ENCODE peak calls at places on chromosomes 3 and 15, in ten cellular contexts. L is HL-60, G is nephron progenitor cell, E is activated B cell treated with CpG ODN at 0.5 μM for 24 hours, T is suprapubic skin, Y is RWPE2, P is vagina, X is Calu3, H is left ventricle myocardium inferior, Z is upper lobe of right lung. D is an unnamed sample.

GRCh38 chr3:52213901-52214300 is 11.5 kb downstream of the TLR9 start:
- DNase-seq in L (no peak), G (no peak), E (no peak), T (no peak), Y (no peak), P (no peak), X (no peak), H (no peak), Z (no peak), D (no peak)

GRCh38 chr3:187970106-187970505 is 183.9 kb upstream of the LPP start:
- DNase-seq in L (no peak), G (no peak), E (no peak), T (no peak), Y (no peak), P (no peak), X (no peak), H (no peak), Z (no peak), D (no peak)

GRCh38 chr3:134505485-134505884 is 19.6 kb downstream of the CEP63 start:
- DNase-seq in L (no peak), G (no peak), E (no peak), T (no peak), Y (no peak), P (no peak), X (no peak), H (no peak), Z (no peak), D (no peak)

GRCh38 chr3:58575986-58576652 is 1.1 kb downstream of the FAM107A start:
- DNase-seq in L (no peak), G (no peak), E (no peak), T (no peak), Y (no peak), P (no peak), X (no peak), H (no peak), Z (no peak), D (no peak)

GRCh38 chr3:44029100-44029499 is 212.6 kb upstream of the TOPAZ1 start:
- DNase-seq in L (no peak), G (no peak), E (no peak), T (no peak), Y (no peak), P (peak), X (no peak), H (no peak), Z (no peak), D (no peak)

GRCh38 chr3:172905480-172905850 is 154.9 kb downstream of the ECT2 start:
- DNase-seq in L (no peak), G (no peak), E (no peak), T (no peak), Y (no peak), P (no peak), X (no peak), H (no peak), Z (no peak), D (no peak)

GRCh38 chr3:159263750-159264561 is 462.1 kb downstream of the MFSD1 start:
- DNase-seq in L (no peak), G (peak), E (no peak), T (no peak), Y (no peak), P (no peak), X (peak), H (no peak), Z (no peak), D (no peak)

GRCh38 chr15:24962880-24963279 is 8.1 kb downstream of the SNRPN start:
- DNase-seq in L (no peak), G (no peak), E (no peak), T (no peak), Y (no peak), P (no peak), X (no peak), H (no peak), Z (no peak), D (no peak)

GRCh38 chr3:9224490-9224889 is 25.0 kb downstream of the SRGAP3 start:
- DNase-seq in L (no peak), G (no peak), E (no peak), T (no peak), Y (no peak), P (no peak), X (no peak), H (no peak), Z (no peak), D (no peak)

GRCh38 chr3:172315401-172316091 is 132.7 kb downstream of the GHSR start:
- DNase-seq in L (no peak), G (no peak), E (no peak), T (no peak), Y (no peak), P (no peak), X (peak), H (no peak), Z (no peak), D (no peak)

GRCh38 chr15:43067717-43068461 is 37.9 kb downstream of the UBR1 start:
- DNase-seq in L (peak), G (no peak), E (no peak), T (no peak), Y (no peak), P (no peak), X (no peak), H (no peak), Z (no peak), D (no peak)

GRCh38 chr3:72820405-72820804 is 27.8 kb downstream of the SHQ1 start:
- DNase-seq in L (no peak), G (no peak), E (no peak), T (no peak), Y (no peak), P (no peak), X (no peak), H (no peak), Z (no peak), D (no peak)

GRCh38 chr3:17023006-17023664 is 138.4 kb downstream of the PLCL2 start:
- DNase-seq in L (no peak), G (no peak), E (no peak), T (no peak), Y (no peak), P (no peak), X (peak), H (no peak), Z (no peak), D (no peak)

GRCh38 chr3:14439501-14440167 is 37.2 kb downstream of the SLC6A6 start:
- DNase-seq in L (peak), G (no peak), E (no peak), T (no peak), Y (no peak), P (no peak), X (peak), H (peak), Z (peak), D (no peak)

GRCh38 chr3:192916455-192917257 is 1.0 kb downstream of the MB21D2 start:
- DNase-seq in L (no peak), G (peak), E (no peak), T (peak), Y (peak), P (no peak), X (peak), H (peak), Z (peak), D (no peak)

GRCh38 chr3:55282994-55283393 is 204.1 kb downstream of the WNT5A start:
- DNase-seq in L (no peak), G (peak), E (no peak), T (no peak), Y (no peak), P (no peak), X (no peak), H (no peak), Z (no peak), D (no peak)

GRCh38 chr3:61771976-61772375 is 210.6 kb downstream of the PTPRG start:
- DNase-seq in L (no peak), G (no peak), E (no peak), T (no peak), Y (no peak), P (no peak), X (no peak), H (no peak), Z (no peak), D (no peak)

GRCh38 chr3:196179380-196180308 is 31.6 kb downstream of the ZDHHC19 start:
- DNase-seq in L (no peak), G (no peak), E (peak), T (no peak), Y (no peak), P (no peak), X (no peak), H (no peak), Z (no peak), D (peak)

GRCh38 chr3:22372292-22372949 is 621.4 kb upstream of the ZNF385D start:
- DNase-seq in L (no peak), G (peak), E (no peak), T (no peak), Y (no peak), P (no peak), X (no peak), H (peak), Z (peak), D (peak)

GRCh38 chr15:45126535-45127158 is 3.0 kb downstream of the DUOXA1 start:
- DNase-seq in L (peak), G (no peak), E (no peak), T (no peak), Y (no peak), P (no peak), X (peak), H (no peak), Z (peak), D (no peak)

GRCh38 chr15:20341901-20342605 is 199.5 kb downstream of the GOLGA6L6 start:
- DNase-seq in L (no peak), G (peak), E (peak), T (peak), Y (peak), P (peak), X (no peak), H (peak), Z (peak), D (peak)

GRCh38 chr3:38029400-38030125 is at the start of gene PLCD1:
- DNase-seq in L (no peak), G (peak), E (no peak), T (peak), Y (no peak), P (peak), X (peak), H (peak), Z (peak), D (peak)

GRCh38 chr3:141426404-141427034 is 58.2 kb downstream of the ZBTB38 start:
- DNase-seq in L (no peak), G (peak), E (no peak), T (peak), Y (no peak), P (no peak), X (peak), H (peak), Z (peak), D (no peak)

GRCh38 chr3:38327335-38328009 is 19.1 kb upstream of the XYLB start:
- DNase-seq in L (no peak), G (no peak), E (no peak), T (no peak), Y (no peak), P (no peak), X (peak), H (no peak), Z (no peak), D (no peak)

GRCh38 chr15:67241132-67241855 is 13.2 kb downstream of the AAGAB start:
- DNase-seq in L (no peak), G (no peak), E (no peak), T (no peak), Y (no peak), P (no peak), X (no peak), H (no peak), Z (no peak), D (no peak)

GRCh38 chr3:128415773-128416577 is 50.7 kb downstream of the DNAJB8 start:
- DNase-seq in L (no peak), G (no peak), E (no peak), T (no peak), Y (no peak), P (no peak), X (no peak), H (no peak), Z (no peak), D (no peak)

GRCh38 chr3:194577985-194578905 is 55.0 kb downstream of the TMEM44 start:
- DNase-seq in L (no peak), G (no peak), E (no peak), T (no peak), Y (no peak), P (no peak), X (peak), H (no peak), Z (no peak), D (no peak)

GRCh38 chr3:21216598-21216997 is 534.4 kb downstream of the ZNF385D start:
- DNase-seq in L (no peak), G (no peak), E (no peak), T (no peak), Y (no peak), P (no peak), X (peak), H (no peak), Z (no peak), D (no peak)

GRCh38 chr15:86615816-86616215 is 536.1 kb downstream of the AGBL1 start:
- DNase-seq in L (no peak), G (no peak), E (no peak), T (no peak), Y (no peak), P (no peak), X (no peak), H (no peak), Z (no peak), D (no peak)

GRCh38 chr15:38192496-38192895 is 60.1 kb upstream of the SPRED1 start:
- DNase-seq in L (no peak), G (no peak), E (no peak), T (no peak), Y (no peak), P (no peak), X (no peak), H (no peak), Z (no peak), D (no peak)

GRCh38 chr3:178707632-178708031 is 171.4 kb downstream of the KCNMB2 start:
- DNase-seq in L (no peak), G (no peak), E (no peak), T (no peak), Y (no peak), P (no peak), X (no peak), H (no peak), Z (no peak), D (no peak)

GRCh38 chr15:65050270-65050669 is 5.1 kb downstream of the SLC51B start:
- DNase-seq in L (no peak), G (no peak), E (no peak), T (no peak), Y (no peak), P (no peak), X (no peak), H (no peak), Z (no peak), D (no peak)

GRCh38 chr15:62503451-62503850 is 338.4 kb upstream of the C2CD4B start:
- DNase-seq in L (no peak), G (no peak), E (no peak), T (no peak), Y (no peak), P (no peak), X (peak), H (no peak), Z (no peak), D (no peak)

GRCh38 chr3:134911611-134912604 is 116.8 kb downstream of the EPHB1 start:
- DNase-seq in L (no peak), G (no peak), E (no peak), T (peak), Y (no peak), P (no peak), X (no peak), H (no peak), Z (no peak), D (peak)

GRCh38 chr15:64622410-64623260 is 152.8 kb downstream of the RBPMS2 start:
- DNase-seq in L (no peak), G (no peak), E (no peak), T (no peak), Y (no peak), P (no peak), X (no peak), H (no peak), Z (no peak), D (no peak)

GRCh38 chr15:75733761-75734651 is 21.4 kb upstream of the CSPG4 start:
- DNase-seq in L (no peak), G (peak), E (no peak), T (no peak), Y (no peak), P (no peak), X (no peak), H (no peak), Z (peak), D (peak)

GRCh38 chr3:29212789-29213433 is 68.0 kb upstream of the RBMS3 start:
- DNase-seq in L (no peak), G (no peak), E (no peak), T (no peak), Y (no peak), P (no peak), X (no peak), H (no peak), Z (no peak), D (no peak)

GRCh38 chr15:45442497-45443135 is 64.3 kb upstream of the GATM start:
- DNase-seq in L (no peak), G (no peak), E (no peak), T (no peak), Y (no peak), P (no peak), X (no peak), H (no peak), Z (no peak), D (no peak)

DNA sequence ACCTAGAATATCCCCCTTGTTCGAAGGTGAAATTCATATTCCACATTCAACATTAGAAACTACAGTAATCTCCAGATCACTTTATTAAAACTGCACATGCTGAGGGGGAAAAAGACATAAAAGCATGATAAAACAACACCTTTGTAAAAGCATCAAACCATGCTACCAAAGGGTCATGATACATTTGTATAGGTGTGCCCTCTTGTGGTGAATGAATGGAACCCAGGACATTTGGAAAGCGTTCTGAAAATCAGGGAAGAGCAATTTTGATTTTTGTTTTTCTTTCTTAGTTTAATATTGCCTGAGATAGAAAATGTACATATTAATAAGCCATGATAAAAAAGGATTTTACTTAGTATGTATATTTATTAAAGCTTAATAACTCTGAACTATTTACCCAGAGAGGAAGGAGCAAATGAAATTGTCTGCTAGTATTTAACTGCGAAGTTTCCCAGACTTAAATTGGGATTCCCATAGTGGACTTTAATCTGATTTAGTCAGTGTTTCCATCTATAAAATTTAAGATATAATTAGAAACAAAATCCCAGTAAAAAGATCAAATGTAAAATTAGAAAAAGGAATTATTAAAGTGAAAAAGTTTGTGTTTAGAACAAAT is 105.8 kb upstream of the ARL6 start:
- DNase-seq in L (no peak), G (peak), E (no peak), T (no peak), Y (no peak), P (no peak), X (peak), H (no peak), Z (no peak), D (no peak)
- TF ChIP-seq CTCF in L (no peak), G (peak), E (no peak), T (no peak), Y (peak), P (no peak), X (peak), H (peak), Z (peak), D (peak)

GRCh38 chr3:149352556-149352955 is 19.1 kb upstream of the TM4SF18 start:
- DNase-seq in L (peak), G (peak), E (no peak), T (peak), Y (peak), P (no peak), X (peak), H (peak), Z (peak), D (no peak)
- TF ChIP-seq CTCF in L (peak), G (peak), E (no peak), T (peak), Y (peak), P (peak), X (peak), H (peak), Z (peak), D (peak)

DNA sequence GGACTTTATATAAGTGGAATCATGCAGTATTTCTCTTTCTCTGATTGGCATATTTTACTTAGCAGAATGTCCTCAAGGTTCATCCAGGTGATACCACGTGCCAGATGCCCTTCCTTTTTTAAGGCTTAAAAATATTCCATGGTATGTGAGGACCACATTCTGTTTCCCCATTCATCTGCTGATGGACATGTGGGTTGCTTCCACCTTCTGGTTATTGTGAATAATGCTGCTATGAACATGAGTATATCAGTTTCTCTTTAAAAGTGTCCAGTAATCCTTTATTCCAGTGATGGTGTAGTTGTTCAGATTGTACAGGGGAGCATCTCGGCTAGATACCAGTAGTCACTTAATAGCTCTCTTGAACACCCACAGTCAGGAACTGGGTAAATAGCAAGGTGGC is 50.4 kb upstream of the ATG7 start:
- DNase-seq in L (no peak), G (no peak), E (no peak), T (no peak), Y (no peak), P (no peak), X (no peak), H (no peak), Z (no peak), D (no peak)
- TF ChIP-seq CTCF in L (no peak), G (no peak), E (no peak), T (no peak), Y (peak), P (no peak), X (no peak), H (peak), Z (no peak), D (peak)

GRCh38 chr15:68643216-68643830 is 64.5 kb downstream of the CORO2B start:
- DNase-seq in L (no peak), G (no peak), E (no peak), T (no peak), Y (peak), P (no peak), X (no peak), H (no peak), Z (peak), D (no peak)

GRCh38 chr15:68646156-68646555 is 67.4 kb downstream of the CORO2B start:
- DNase-seq in L (no peak), G (peak), E (no peak), T (no peak), Y (peak), P (no peak), X (no peak), H (no peak), Z (peak), D (no peak)

GRCh38 chr15:68644996-68645395 is 66.2 kb downstream of the CORO2B start:
- DNase-seq in L (no peak), G (no peak), E (no peak), T (no peak), Y (peak), P (no peak), X (no peak), H (no peak), Z (peak), D (no peak)

GRCh38 chr15:68642491-68642845 is 63.7 kb downstream of the CORO2B start:
- DNase-seq in L (no peak), G (no peak), E (no peak), T (no peak), Y (peak), P (no peak), X (no peak), H (no peak), Z (peak), D (no peak)

GRCh38 chr15:68644088-68644904 is 65.5 kb downstream of the CORO2B start:
- DNase-seq in L (no peak), G (no peak), E (no peak), T (no peak), Y (peak), P (no peak), X (no peak), H (no peak), Z (peak), D (no peak)
- TF ChIP-seq CTCF in L (no peak), G (no peak), E (no peak), T (no peak), Y (peak), P (no peak), X (no peak), H (peak), Z (no peak), D (peak)